ENCODE peak calls at places on chromosomes 5 and 9, in eight cellular contexts. S is brain microvascular endothelial cell, P is thoracic aorta, B is tibial artery, D is esophagus squamous epithelium, X is Panc1, H is vagina, J is pancreas. Z is an unnamed sample.

GRCh38 chr5:107619781-107620180 is 51.0 kb downstream of the EFNA5 start:
- DNase-seq in S (no peak), D (no peak), X (no peak), H (no peak), J (no peak), B (no peak), P (no peak), Z (no peak)

GRCh38 chr5:34627794-34628193 is 28.3 kb upstream of the RAI14 start:
- DNase-seq in P (no peak), X (no peak), S (peak), J (no peak), H (no peak), D (no peak), B (no peak), Z (no peak)

GRCh38 chr9:119322137-119322695 is 47.0 kb downstream of the BRINP1 start:
- DNase-seq in J (no peak), P (no peak), B (peak), X (no peak), D (no peak), H (no peak), S (no peak), Z (peak)

GRCh38 chr5:104444656-104445055 is 882.1 kb upstream of the NUDT12 start:
- DNase-seq in H (no peak), J (no peak), X (no peak), B (no peak), D (no peak), S (no peak), P (no peak), Z (no peak)

GRCh38 chr5:67160985-67161384 is 35.6 kb downstream of the CD180 start:
- DNase-seq in D (no peak), J (no peak), B (no peak), X (peak), P (no peak), H (no peak), S (peak), Z (peak)

GRCh38 chr5:36422957-36423356 is 121.3 kb upstream of the RANBP3L start:
- DNase-seq in X (no peak), P (no peak), J (no peak), H (no peak), S (peak), D (no peak), B (no peak), Z (peak)

GRCh38 chr5:179827684-179828083 is 7.0 kb downstream of the SQSTM1 start:
- DNase-seq in P (no peak), X (no peak), H (no peak), S (peak), D (no peak), B (no peak), J (no peak), Z (no peak)

GRCh38 chr9:89920131-89920530 is 315.3 kb downstream of the GADD45G start:
- DNase-seq in X (no peak), D (no peak), B (no peak), H (peak), S (no peak), P (no peak), J (no peak), Z (no peak)

GRCh38 chr5:55853818-55854217 is 2.7 kb downstream of the IL31RA start:
- DNase-seq in S (no peak), B (no peak), H (no peak), X (no peak), J (no peak), P (no peak), D (no peak), Z (peak)

GRCh38 chr5:163503106-163504090 is 2.0 kb upstream of the MAT2B start:
- DNase-seq in P (peak), D (no peak), B (peak), S (peak), H (no peak), J (peak), X (no peak), Z (peak)

GRCh38 chr5:160289721-160290120 is 22.6 kb downstream of the CCNJL start:
- DNase-seq in D (no peak), S (no peak), X (no peak), P (no peak), H (no peak), J (no peak), B (no peak), Z (no peak)
- TF ChIP-seq CTCF in D (no peak), S (no peak), X (no peak), P (no peak), H (no peak), J (no peak), B (no peak), Z (no peak)

GRCh38 chr9:132536124-132536523 is 46.3 kb upstream of the BARHL1 start:
- DNase-seq in H (no peak), P (no peak), D (no peak), B (no peak), S (no peak), X (no peak), J (no peak), Z (no peak)
- H3K27ac ChIP-seq in H (no peak), P (no peak), D (no peak), B (no peak), S (no peak), X (no peak), J (no peak), Z (no peak)

DNA sequence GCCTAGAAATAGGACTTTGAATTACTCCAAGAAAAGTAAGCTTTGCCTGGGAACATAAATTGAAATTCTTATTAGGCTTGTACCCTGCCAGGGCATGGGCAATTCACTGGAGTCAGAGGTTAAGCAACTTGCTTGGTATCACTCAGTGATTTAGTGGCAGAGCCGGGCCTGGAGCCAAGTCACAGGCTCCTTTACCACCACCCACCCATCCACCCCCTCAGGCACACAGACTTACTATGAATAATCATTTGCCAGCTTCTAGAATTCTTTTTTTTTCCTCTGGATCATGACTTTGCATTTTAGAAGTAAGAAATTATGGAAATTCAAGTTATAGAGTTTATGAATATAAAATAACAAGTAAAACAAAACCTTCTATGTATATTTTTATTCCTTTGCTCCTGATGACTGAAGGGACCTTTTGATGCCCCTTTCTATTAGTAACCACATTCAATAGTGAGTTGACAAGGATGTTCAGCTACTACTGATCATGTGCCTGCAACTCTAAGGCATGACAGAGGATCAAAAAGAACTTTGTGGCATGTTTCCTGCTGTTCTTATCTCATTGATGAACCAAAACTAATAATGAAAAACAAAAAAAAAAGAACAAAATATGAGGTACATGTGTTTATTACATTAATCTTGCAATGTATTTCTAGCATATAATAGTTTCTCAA is 614.7 kb downstream of the TLR4 start:
- DNase-seq in X (no peak), D (no peak), B (no peak), J (no peak), H (no peak), S (no peak), P (no peak), Z (no peak)
- TF ChIP-seq CTCF in X (no peak), D (no peak), B (no peak), J (no peak), H (no peak), S (no peak), P (no peak), Z (no peak)

DNA sequence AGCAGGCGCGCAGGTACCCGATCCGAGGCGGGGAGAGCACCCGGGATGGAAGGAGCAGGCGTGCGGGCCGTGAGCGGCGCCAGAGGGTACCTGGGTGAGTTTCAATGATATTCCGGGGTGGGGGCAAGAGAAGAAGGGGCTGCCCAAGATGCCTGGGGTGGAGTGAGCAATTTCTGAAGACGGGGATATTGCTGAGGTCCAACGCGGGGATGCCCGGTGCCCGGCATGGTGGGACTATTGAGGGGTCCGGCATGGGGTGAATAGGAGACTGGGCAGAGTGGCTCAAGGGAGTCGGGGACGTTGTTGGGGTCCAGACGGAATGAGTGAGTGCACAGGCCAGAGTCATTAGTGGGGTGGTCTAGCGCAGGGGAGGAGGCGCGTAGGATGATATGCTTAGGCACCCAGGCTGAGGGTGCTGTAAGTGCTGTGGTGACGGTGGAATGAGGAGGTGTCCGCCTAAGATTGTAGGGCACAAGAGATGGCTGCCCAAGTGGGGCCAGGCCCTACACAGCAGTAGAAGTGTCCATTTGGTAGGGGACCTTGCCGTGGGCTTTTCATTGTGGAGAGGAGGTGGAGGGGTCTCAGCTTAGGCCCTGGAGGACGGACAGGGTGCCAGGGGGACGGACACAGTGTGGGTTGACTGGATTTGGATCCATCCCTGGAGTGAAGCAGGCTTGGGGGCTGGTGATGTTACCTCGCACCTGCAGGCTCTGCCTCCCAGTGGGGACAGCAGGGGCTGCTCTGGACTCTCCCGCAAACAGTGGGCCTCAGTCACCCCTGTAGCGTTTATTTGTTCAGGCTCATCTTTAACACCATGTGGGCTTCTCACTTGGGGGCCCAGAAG is 719 bp downstream of the MIGA2 start:
- DNase-seq in J (no peak), H (no peak), D (no peak), P (no peak), X (no peak), B (no peak), S (no peak), Z (no peak)
- H3K27ac ChIP-seq in J (peak), H (peak), D (peak), P (peak), X (peak), B (peak), S (peak), Z (peak)

DNA sequence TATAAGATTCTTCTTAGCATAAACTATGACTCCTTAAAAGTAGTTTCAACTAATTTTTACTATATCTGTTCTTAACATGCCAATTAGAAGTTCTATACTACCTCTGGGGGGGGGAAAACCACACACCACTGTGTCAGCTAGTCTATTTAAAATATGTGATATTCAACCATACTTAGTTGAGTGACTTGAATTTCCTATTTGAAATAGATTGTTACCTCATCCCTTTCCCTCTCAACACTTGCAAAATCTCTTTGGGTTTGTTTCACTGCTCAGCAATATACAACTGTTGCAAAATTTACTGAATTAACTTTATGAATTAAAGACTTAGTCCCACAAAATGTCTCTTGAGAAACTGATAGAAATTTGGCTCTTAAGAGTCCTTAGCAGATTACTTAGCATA is 151.1 kb upstream of the POU5F2 start:
- DNase-seq in P (no peak), X (no peak), B (no peak), S (no peak), H (no peak), D (no peak), J (no peak), Z (no peak)
- TF ChIP-seq CTCF in P (no peak), X (no peak), B (no peak), S (no peak), H (no peak), D (no peak), J (no peak), Z (no peak)

DNA sequence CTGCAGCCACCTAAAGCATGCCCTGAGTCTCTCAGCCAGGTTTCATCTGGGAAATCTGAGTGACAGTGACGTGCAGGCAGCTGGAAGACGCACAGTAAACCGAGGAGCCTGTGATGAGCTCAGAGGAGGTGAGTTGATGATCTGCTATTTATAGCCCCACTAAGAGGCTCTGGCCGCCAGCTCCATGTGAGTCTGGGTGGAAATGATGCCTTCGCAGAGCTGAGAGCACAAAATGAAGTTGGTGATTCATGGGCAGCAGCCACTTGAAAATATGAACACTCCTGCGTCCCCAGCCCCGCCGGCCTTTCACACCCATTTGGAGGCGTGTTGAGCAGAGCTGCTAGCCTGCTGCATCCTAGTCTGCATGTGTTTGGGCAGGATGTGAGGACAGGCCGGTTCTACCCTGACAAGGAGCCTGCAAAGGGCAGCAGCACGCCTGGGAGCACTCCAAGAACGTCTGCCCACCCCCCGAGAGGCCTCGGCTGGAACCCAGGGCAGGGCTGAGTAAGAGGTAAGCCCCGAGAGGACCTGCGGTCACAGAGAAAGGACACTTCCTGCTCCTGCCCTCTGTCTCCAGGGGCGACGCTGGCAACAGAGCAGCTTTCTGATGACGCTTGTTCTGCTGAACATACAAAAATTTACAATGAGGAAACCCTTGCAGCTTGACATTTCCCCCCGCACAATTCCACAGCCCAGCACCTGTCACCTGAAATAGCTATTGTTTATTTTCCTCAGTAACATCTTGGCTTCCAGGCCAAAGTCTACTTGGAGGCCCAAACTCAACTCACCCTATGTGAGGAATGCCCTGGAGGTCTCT is 25.1 kb upstream of the CDKN2AIPNL start:
- DNase-seq in X (no peak), J (peak), H (no peak), D (peak), S (peak), P (no peak), B (peak), Z (peak)
- H3K27ac ChIP-seq in X (peak), J (peak), H (no peak), D (peak), S (peak), P (peak), B (no peak), Z (peak)

Z was measured in cardiac muscle cell.